ENCODE peak calls at places on chromosome 19, in four cellular contexts. B, G, N and X are unnamed samples.

GRCh38 chr19:41813911-41814310 is 17.5 kb downstream of the CEACAM3 start:
- DNase-seq in B (no peak), G (no peak), N (no peak), X (no peak)

GRCh38 chr19:3162418-3163229 is 15.9 kb upstream of the S1PR4 start:
- DNase-seq in B (no peak), G (peak; percentile 44), N (no peak), X (no peak)

GRCh38 chr19:41376998-41377365 is 649 bp downstream of the TMEM91 start:
- DNase-seq in B (no peak), G (no peak), N (no peak), X (no peak)

GRCh38 chr19:33528404-33528803 is 6.8 kb upstream of the PEPD start:
- DNase-seq in B (no peak), G (no peak), N (no peak), X (no peak)

GRCh38 chr19:21569497-21569870 is 64.1 kb downstream of the ZNF429 start:
- DNase-seq in B (no peak), G (no peak), N (no peak), X (no peak)

GRCh38 chr19:50777830-50778303 is 7.6 kb downstream of the GPR32 start:
- DNase-seq in B (no peak), G (no peak), N (no peak), X (no peak)

GRCh38 chr19:6509118-6509971 is 7.2 kb upstream of the TUBB4A start:
- DNase-seq in B (no peak), G (peak; percentile 81), N (no peak), X (no peak)

GRCh38 chr19:15428956-15429824 is 10.4 kb upstream of the AKAP8L start:
- DNase-seq in B (no peak), G (no peak), N (no peak), X (no peak)

GRCh38 chr19:35120492-35120891 is 4.9 kb downstream of the FXYD3 start:
- DNase-seq in B (no peak), G (no peak), N (no peak), X (no peak)

GRCh38 chr19:53597023-53597422 is 34.8 kb upstream of the DPRX start:
- DNase-seq in B (no peak), G (peak; percentile 63), N (no peak), X (no peak)

GRCh38 chr19:48342414-48342738 is 17.0 kb downstream of the EMP3 start:
- DNase-seq in B (no peak), G (no peak), N (no peak), X (no peak)

GRCh38 chr19:36051236-36051635 is 2.8 kb downstream of the THAP8 start:
- DNase-seq in B (no peak), G (peak; percentile 56), N (no peak), X (no peak)

GRCh38 chr19:14383898-14384669 is 2.8 kb downstream of the ADGRE5 start:
- DNase-seq in B (no peak), G (no peak), N (no peak), X (no peak)

GRCh38 chr19:34209726-34210125 is 37.4 kb downstream of the LSM14A start:
- DNase-seq in B (no peak), G (no peak), N (no peak), X (no peak)

GRCh38 chr19:51097166-51097736 is 11.0 kb downstream of the CTU1 start:
- DNase-seq in B (no peak), G (peak; percentile 34), N (no peak), X (no peak)

GRCh38 chr19:41325947-41326706 is 16.2 kb downstream of the CCDC97 start:
- DNase-seq in B (no peak), G (peak; percentile 56), N (no peak), X (no peak)

GRCh38 chr19:39054091-39054470 is 21.7 kb upstream of the FBXO27 start:
- DNase-seq in B (no peak), G (no peak), N (no peak), X (no peak)

GRCh38 chr19:51647318-51647717 is 693 bp upstream of the SIGLEC14 start:
- DNase-seq in B (no peak), G (no peak), N (no peak), X (no peak)

GRCh38 chr19:12574036-12574435 is 22.8 kb upstream of the ZNF564 start:
- DNase-seq in B (no peak), G (no peak), N (peak; percentile 71), X (no peak)

GRCh38 chr19:35703343-35703742 is 1.0 kb upstream of the ZBTB32 start:
- DNase-seq in B (no peak), G (no peak), N (no peak), X (no peak)

GRCh38 chr19:47357788-47358680 is 8.9 kb downstream of the DHX34 start:
- DNase-seq in B (no peak), G (peak; percentile 22), N (no peak), X (no peak)

GRCh38 chr19:35784401-35785086 is 9.2 kb downstream of the ARHGAP33 start:
- DNase-seq in B (peak; percentile 75), G (no peak), N (no peak), X (no peak)

GRCh38 chr19:48755787-48756674 is 707 bp downstream of the FGF21 start:
- DNase-seq in B (no peak), G (no peak), N (no peak), X (no peak)

GRCh38 chr19:24101459-24102122 is 14.6 kb downstream of the ZNF254 start:
- DNase-seq in B (no peak), G (no peak), N (no peak), X (no peak)

GRCh38 chr19:58558623-58559274 is 338 bp upstream of the UBE2M start:
- DNase-seq in B (peak; percentile 97), G (peak; percentile 95), N (peak; percentile 95), X (peak; percentile 96)

DNA sequence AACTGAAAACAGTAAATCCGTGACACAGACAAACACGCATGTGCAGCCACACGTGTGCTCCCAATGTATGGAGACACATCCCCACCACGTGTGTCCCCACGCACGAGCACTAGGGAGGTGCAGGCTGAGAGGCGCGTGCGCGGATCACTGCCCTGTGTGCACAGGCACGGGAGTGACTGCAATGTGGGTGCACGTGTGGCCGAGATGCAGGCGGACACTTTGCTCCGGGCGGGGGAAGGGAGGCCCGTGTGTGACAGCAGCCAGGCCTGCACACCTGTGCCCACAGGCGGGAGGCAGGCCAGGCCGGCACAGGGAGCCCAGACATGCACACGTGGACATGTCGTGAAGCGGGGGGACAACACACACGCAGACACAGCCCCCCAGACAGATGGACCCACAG is 77.0 kb downstream of the PTPRS start:
- DNase-seq in B (no peak), G (no peak), N (no peak), X (no peak)
- H3K4me3 ChIP-seq in B (no peak overlapping the region), G (no peak overlapping the region), N (no peak overlapping the region), X (no peak overlapping the region)

GRCh38 chr19:1061987-1062386 is 5.0 kb upstream of the ARHGAP45 start:
- DNase-seq in B (no peak), G (no peak), N (no peak), X (no peak)

GRCh38 chr19:1063030-1063908 is 3.7 kb upstream of the ARHGAP45 start:
- DNase-seq in B (no peak), G (no peak), N (no peak), X (no peak)

GRCh38 chr19:1063909-1064660 is 2.9 kb upstream of the ARHGAP45 start:
- DNase-seq in B (no peak), G (no peak), N (no peak), X (no peak)

GRCh38 chr19:1060689-1061088 is 6.3 kb upstream of the ARHGAP45 start:
- DNase-seq in B (no peak), G (no peak), N (no peak), X (no peak)

DNA sequence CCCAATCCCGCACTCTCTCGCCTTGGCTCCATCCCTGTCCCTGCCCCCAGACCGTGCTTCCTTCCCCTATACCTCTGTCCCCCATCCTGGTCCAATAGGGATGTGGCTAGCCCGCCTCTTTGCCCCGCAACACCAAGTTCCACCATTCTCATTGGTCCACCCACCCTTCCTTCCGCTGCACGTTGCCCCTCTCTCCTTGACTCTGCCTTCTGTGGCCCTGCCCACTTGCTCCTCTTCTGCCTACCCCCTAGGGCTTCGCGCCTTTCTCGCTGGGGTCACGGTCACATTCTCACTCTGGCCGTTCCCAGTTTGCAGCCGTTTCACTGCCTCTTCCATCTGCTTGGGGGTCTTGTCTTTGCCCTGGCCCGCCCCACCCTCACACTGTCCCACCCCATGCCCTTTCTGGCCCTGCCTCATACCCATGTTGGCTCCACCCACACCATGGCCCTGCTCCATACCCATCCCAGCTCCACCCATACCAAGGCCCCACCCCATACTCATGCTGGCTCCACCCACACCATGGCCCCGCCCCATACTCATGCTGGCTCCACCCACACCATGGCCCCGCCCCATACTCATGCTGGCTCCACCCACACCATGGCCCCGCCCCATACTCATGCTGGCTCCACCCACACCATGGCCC is 4.5 kb upstream of the ARHGAP45 start:
- DNase-seq in B (no peak), G (no peak), N (no peak), X (no peak)
- H3K36me3 ChIP-seq in B (peaks cover 12% of the 10 kb centered on the region), G (peaks cover 4% of the 10 kb centered on the region), N (no peaks in the 10 kb centered on the region), X (no peaks in the 10 kb centered on the region)

DNA sequence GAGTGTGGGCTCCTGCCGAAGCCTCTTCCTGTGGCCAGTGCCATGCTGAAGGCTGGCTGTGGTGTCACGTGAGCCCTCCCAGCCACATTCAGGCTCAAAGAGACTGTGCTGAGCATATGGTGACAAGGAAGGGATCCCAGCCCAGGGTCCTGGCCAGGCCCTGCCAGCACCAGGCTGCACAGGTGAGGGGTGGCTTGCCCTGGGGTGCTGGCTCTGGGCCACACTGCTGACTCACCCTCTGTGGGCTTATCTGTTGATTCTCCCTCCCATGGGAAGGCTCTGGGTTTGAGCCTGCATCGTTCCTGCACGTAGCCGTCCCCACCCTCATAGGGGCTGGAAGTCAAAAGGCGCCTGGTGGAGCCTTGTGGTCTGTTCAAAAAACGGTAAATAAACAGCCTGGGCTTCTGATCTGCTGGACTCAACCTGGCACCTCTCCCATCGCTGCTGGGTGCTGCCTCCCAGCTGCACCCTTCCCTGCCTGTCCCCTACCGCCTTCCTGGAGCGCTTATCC is 31.1 kb downstream of the DNM2 start:
- DNase-seq in B (no peak), G (peak; percentile 94), N (no peak), X (no peak)
- TF ChIP-seq SIN3A in B (no peak), G (no peak), N (no peak), X (no peak)

DNA sequence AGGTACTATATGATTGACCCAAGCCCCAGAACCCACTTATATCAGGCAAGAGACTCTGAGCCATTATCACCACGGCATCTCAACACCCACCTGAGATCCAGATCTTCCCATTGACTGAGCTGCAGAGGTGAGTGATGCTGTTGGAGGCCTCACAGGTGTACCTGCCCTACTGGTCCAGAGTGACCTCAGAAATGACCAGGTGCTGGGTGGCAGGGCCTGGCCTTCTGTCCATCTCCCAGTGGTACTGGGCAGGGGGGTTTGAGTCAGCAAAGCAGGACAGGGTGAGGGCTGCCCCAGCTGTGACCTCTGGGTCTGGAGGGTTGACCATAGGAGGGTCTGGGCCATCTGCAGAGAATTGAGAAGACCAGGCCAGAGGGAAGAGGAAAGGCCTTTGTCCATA is 13.2 kb upstream of the CEACAM20 start:
- DNase-seq in B (no peak), G (no peak), N (no peak), X (no peak)
- H3K4me3 ChIP-seq in B (no peak overlapping the region), G (no peak overlapping the region), N (no peak overlapping the region), X (no peak overlapping the region)

DNA sequence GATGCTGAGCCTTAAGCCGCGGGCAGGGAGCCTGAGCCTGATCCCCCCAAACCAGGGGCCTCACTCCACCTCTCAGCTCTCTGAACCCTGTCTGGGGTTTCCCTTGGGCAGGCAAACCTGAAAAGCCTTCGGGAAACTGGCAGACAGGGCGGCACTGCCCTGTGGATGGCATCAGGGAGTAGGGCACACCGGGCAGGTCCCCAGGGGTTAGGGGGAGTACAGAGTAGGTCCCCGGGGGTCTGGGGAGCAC is 9.7 kb downstream of the MKNK2 start:
- DNase-seq in B (no peak), G (no peak), N (no peak), X (no peak)
- H3K36me3 ChIP-seq in B (peaks cover 39% of the 10 kb centered on the region), G (peaks cover 52% of the 10 kb centered on the region), N (peaks cover 19% of the 10 kb centered on the region), X (no peaks in the 10 kb centered on the region)